ENCODE peak calls at places on chromosomes 6 and 20, in seven cellular contexts. One of them, this sample, is unnamed. For H3K36me3, the result is how much of the 10 kb centered on the place peaks cover.

GRCh38 chr20:22403860-22404608 is 180.3 kb downstream of the FOXA2 start:
- DNase-seq in transverse colon: no peak
- DNase-seq in SK-N-SH: no peak
- DNase-seq in H1: no peak
- DNase-seq in GM12878: no peak
- DNase-seq in K562: no peak
- DNase-seq in suprapubic skin: no peak
- DNase-seq in this sample: no peak

GRCh38 chr20:37081717-37082289 is 14.0 kb downstream of the RBL1 start:
- DNase-seq in transverse colon: peak
- DNase-seq in SK-N-SH: peak
- DNase-seq in H1: no peak
- DNase-seq in GM12878: no peak
- DNase-seq in K562: no peak
- DNase-seq in suprapubic skin: no peak
- DNase-seq in this sample: no peak

GRCh38 chr6:124995645-124996325 is 33.5 kb downstream of the RNF217 start:
- DNase-seq in transverse colon: no peak
- DNase-seq in SK-N-SH: no peak
- DNase-seq in H1: no peak
- DNase-seq in GM12878: no peak
- DNase-seq in K562: no peak
- DNase-seq in suprapubic skin: no peak
- DNase-seq in this sample: no peak

GRCh38 chr20:58691773-58692578 is 624 bp upstream of the NPEPL1 start:
- DNase-seq in transverse colon: peak
- DNase-seq in SK-N-SH: no peak
- DNase-seq in H1: no peak
- DNase-seq in GM12878: no peak
- DNase-seq in K562: no peak
- DNase-seq in suprapubic skin: peak
- DNase-seq in this sample: peak

GRCh38 chr6:4512101-4512500 is 264.1 kb upstream of the CDYL start:
- DNase-seq in transverse colon: no peak
- DNase-seq in SK-N-SH: no peak
- DNase-seq in H1: no peak
- DNase-seq in GM12878: no peak
- DNase-seq in K562: no peak
- DNase-seq in suprapubic skin: no peak
- DNase-seq in this sample: no peak

GRCh38 chr20:51458751-51459439 is 83.6 kb downstream of the NFATC2 start:
- DNase-seq in transverse colon: no peak
- DNase-seq in SK-N-SH: no peak
- DNase-seq in H1: no peak
- DNase-seq in GM12878: no peak
- DNase-seq in K562: no peak
- DNase-seq in suprapubic skin: no peak
- DNase-seq in this sample: no peak

GRCh38 chr6:6758915-6759654 is 170.6 kb downstream of the LY86 start:
- DNase-seq in transverse colon: peak
- DNase-seq in SK-N-SH: peak
- DNase-seq in H1: no peak
- DNase-seq in GM12878: peak
- DNase-seq in K562: peak
- DNase-seq in suprapubic skin: peak
- DNase-seq in this sample: peak

GRCh38 chr20:44594730-44595129 is 12.4 kb downstream of the PKIG start:
- DNase-seq in transverse colon: no peak
- DNase-seq in SK-N-SH: no peak
- DNase-seq in H1: no peak
- DNase-seq in GM12878: no peak
- DNase-seq in K562: peak
- DNase-seq in suprapubic skin: no peak
- DNase-seq in this sample: no peak

GRCh38 chr20:63074182-63074581 is 67.4 kb upstream of the BHLHE23 start:
- DNase-seq in transverse colon: no peak
- DNase-seq in SK-N-SH: no peak
- DNase-seq in H1: no peak
- DNase-seq in GM12878: no peak
- DNase-seq in K562: no peak
- DNase-seq in suprapubic skin: peak
- DNase-seq in this sample: no peak

GRCh38 chr6:35096129-35096852 is 44.8 kb downstream of the TCP11 start:
- DNase-seq in transverse colon: no peak
- DNase-seq in SK-N-SH: peak
- DNase-seq in H1: no peak
- DNase-seq in GM12878: no peak
- DNase-seq in K562: peak
- DNase-seq in suprapubic skin: no peak
- DNase-seq in this sample: no peak

GRCh38 chr6:33655155-33655554 is 34.0 kb downstream of the ITPR3 start:
- DNase-seq in transverse colon: no peak
- DNase-seq in SK-N-SH: peak
- DNase-seq in H1: no peak
- DNase-seq in GM12878: no peak
- DNase-seq in K562: no peak
- DNase-seq in suprapubic skin: no peak
- DNase-seq in this sample: no peak

GRCh38 chr6:33651947-33652346 is 30.8 kb downstream of the ITPR3 start:
- DNase-seq in transverse colon: no peak
- DNase-seq in SK-N-SH: no peak
- DNase-seq in H1: no peak
- DNase-seq in GM12878: no peak
- DNase-seq in K562: no peak
- DNase-seq in suprapubic skin: no peak
- DNase-seq in this sample: no peak

GRCh38 chr6:33658982-33659689 is 38.0 kb downstream of the ITPR3 start:
- DNase-seq in transverse colon: no peak
- DNase-seq in SK-N-SH: no peak
- DNase-seq in H1: no peak
- DNase-seq in GM12878: no peak
- DNase-seq in K562: no peak
- DNase-seq in suprapubic skin: no peak
- DNase-seq in this sample: no peak

GRCh38 chr6:33661118-33661838 is 40.2 kb downstream of the ITPR3 start:
- DNase-seq in transverse colon: no peak
- DNase-seq in SK-N-SH: no peak
- DNase-seq in H1: no peak
- DNase-seq in GM12878: no peak
- DNase-seq in K562: no peak
- DNase-seq in suprapubic skin: no peak
- DNase-seq in this sample: no peak

GRCh38 chr6:33656844-33657243 is 35.7 kb downstream of the ITPR3 start:
- DNase-seq in transverse colon: no peak
- DNase-seq in SK-N-SH: no peak
- DNase-seq in H1: no peak
- DNase-seq in GM12878: no peak
- DNase-seq in K562: no peak
- DNase-seq in suprapubic skin: no peak
- DNase-seq in this sample: no peak
- H3K36me3 ChIP-seq in transverse colon: under half
- H3K36me3 ChIP-seq in SK-N-SH: under half
- H3K36me3 ChIP-seq in H1: under half
- H3K36me3 ChIP-seq in GM12878: under half
- H3K36me3 ChIP-seq in K562: half or more
- H3K36me3 ChIP-seq in suprapubic skin: half or more
- H3K36me3 ChIP-seq in this sample: half or more

DNA sequence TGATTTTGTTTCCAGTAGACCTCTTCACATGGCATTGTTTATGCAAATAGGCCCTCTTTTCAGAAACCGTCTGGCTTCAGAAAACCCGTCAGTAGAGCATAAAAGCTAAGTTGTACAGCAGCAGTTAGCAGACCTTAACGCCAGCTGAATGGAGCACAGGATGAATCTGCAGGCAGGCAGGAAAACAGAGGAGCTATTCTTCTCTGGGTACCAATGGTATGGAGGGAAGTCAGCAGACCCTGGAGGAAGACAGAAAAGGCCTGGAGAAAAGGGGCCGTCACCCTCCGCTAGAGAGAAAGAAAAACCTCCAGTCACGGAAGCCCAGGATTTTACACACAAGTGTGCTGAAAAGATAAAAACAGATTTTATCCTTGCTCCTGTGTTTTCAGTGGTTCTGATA is 215.7 kb downstream of the HDGFL1 start:
- DNase-seq in transverse colon: no peak
- DNase-seq in SK-N-SH: peak
- DNase-seq in H1: no peak
- DNase-seq in GM12878: no peak
- DNase-seq in K562: no peak
- DNase-seq in suprapubic skin: no peak
- DNase-seq in this sample: no peak
- TF ChIP-seq EP300 in transverse colon: no peak
- TF ChIP-seq EP300 in SK-N-SH: no peak
- TF ChIP-seq EP300 in H1: no peak
- TF ChIP-seq EP300 in GM12878: no peak
- TF ChIP-seq EP300 in K562: no peak
- TF ChIP-seq EP300 in suprapubic skin: no peak
- TF ChIP-seq EP300 in this sample: no peak

DNA sequence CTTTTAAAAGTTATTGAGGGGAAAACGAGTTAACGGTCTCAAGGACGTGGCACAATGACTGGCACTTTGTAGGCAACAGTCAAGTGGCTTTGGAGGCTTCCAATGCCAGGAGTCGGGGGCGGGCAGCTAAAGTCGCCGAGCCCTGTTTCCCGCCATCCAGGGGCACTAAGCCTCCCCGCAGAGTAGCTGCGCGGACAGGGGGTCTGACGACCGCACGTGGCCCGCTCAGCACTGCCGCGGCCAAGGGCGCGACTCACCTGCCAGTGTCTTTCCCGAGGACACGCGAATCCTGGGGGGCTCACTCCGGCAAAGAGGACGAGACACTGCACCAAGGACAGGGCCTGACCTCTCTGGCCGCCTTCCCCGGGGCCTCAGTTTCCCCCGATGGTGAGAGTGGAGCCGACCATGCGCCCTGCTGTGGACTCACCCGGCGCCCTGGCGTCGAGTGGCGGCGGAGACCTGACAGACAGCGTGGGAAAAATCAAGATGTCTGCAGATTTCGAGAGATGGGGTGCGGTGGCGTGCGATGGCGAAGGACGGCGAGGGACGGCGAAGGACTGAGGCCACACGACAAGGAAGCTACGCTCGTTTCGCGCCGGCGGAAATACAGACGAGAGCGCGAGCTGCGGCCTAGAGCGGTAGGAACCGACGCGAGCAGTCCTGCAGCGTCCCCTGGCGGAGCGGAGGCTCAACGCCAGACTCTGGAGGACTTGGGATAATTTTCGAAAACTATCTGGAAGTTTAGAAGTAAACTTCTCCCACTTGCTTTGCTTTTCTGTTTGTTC is at the start of gene SNHG17:
- DNase-seq in transverse colon: peak
- DNase-seq in SK-N-SH: peak
- DNase-seq in H1: peak
- DNase-seq in GM12878: peak
- DNase-seq in K562: peak
- DNase-seq in suprapubic skin: peak
- DNase-seq in this sample: peak
- TF ChIP-seq POLR2AphosphoS5 in transverse colon: peak
- TF ChIP-seq POLR2AphosphoS5 in SK-N-SH: peak
- TF ChIP-seq POLR2AphosphoS5 in H1: peak
- TF ChIP-seq POLR2AphosphoS5 in GM12878: peak
- TF ChIP-seq POLR2AphosphoS5 in K562: peak
- TF ChIP-seq POLR2AphosphoS5 in suprapubic skin: peak
- TF ChIP-seq POLR2AphosphoS5 in this sample: peak

DNA sequence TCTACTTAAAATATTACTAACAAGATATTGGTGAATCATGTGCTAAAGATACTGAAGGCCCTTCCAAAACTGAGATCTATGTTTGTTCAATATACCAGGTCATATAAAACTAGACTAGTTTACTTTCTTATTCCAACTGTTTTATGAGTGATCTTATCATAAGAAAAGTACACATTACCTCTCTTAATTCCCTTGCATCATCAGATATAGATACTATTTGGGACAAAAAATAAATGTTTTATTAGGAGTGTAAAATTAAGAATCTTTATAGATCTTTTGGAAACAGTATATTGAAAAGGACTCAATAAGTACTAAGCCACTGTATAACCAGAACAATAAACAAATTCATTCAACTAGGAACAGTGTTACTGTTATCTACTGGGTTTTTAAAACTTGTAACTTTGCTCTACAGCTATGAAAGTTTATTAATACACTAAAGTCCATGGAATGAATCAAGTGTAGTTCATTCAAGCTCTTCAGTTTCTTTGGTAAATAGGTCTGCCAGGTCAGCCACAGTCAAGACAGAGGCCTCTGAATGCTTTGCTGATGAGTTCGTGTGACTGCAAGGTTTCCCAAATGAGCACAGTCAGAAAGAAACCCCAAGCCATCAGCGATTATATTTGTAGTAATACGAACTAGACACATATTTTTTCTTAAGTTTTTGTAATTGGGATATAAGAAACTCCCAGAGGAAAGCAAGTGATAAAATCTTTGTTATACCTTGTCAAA is 71.8 kb upstream of the FBXO30 start:
- DNase-seq in transverse colon: no peak
- DNase-seq in SK-N-SH: no peak
- DNase-seq in H1: no peak
- DNase-seq in GM12878: no peak
- DNase-seq in K562: no peak
- DNase-seq in suprapubic skin: no peak
- DNase-seq in this sample: no peak
- H3K36me3 ChIP-seq in transverse colon: under half
- H3K36me3 ChIP-seq in SK-N-SH: under half
- H3K36me3 ChIP-seq in H1: under half
- H3K36me3 ChIP-seq in GM12878: under half
- H3K36me3 ChIP-seq in K562: under half
- H3K36me3 ChIP-seq in suprapubic skin: under half
- H3K36me3 ChIP-seq in this sample: under half

DNA sequence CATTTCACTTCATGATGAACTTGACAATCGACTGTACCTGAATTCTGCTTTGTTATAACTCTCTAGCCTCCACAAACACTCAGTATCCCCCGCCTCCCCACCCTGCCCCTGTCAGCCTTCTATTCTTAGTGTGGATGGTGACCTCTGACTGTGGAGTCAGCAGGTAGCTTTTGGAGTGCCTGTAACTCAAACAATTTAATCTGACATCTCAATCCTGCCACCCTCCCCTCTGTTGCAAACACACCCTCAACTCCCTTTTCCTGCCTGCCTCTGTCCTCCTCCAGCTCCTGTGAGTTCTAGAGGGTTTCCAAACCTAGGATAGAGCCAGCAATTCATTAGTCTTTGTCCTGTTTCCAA is 20.3 kb downstream of the DAAM2 start:
- DNase-seq in transverse colon: no peak
- DNase-seq in SK-N-SH: no peak
- DNase-seq in H1: no peak
- DNase-seq in GM12878: no peak
- DNase-seq in K562: no peak
- DNase-seq in suprapubic skin: no peak
- DNase-seq in this sample: no peak
- TF ChIP-seq EP300 in transverse colon: no peak
- TF ChIP-seq EP300 in SK-N-SH: no peak
- TF ChIP-seq EP300 in H1: no peak
- TF ChIP-seq EP300 in GM12878: no peak
- TF ChIP-seq EP300 in K562: no peak
- TF ChIP-seq EP300 in suprapubic skin: no peak
- TF ChIP-seq EP300 in this sample: no peak